ENCODE peak calls at places on chromosomes 2 and 18, in six cellular contexts. P is SK-N-SH, F is prostate gland, W is vagina, G is K562, L is sigmoid colon. R is an unnamed sample.

GRCh38 chr2:147450661-147451060 is 394.2 kb upstream of the ACVR2A start:
- DNase-seq in P (no peak), F (no peak), W (no peak), G (no peak), L (no peak), R (no peak)

GRCh38 chr2:238425979-238426567 is 654 bp upstream of the ASB1 start:
- DNase-seq in P (peak; percentile 80), F (no peak), W (no peak), G (peak; percentile 72), L (no peak), R (peak; percentile 25)

GRCh38 chr18:6929370-6930102 is 188.1 kb downstream of the LAMA1 start:
- DNase-seq in P (no peak), F (no peak), W (no peak), G (peak; percentile 85), L (no peak), R (no peak)

GRCh38 chr2:67625671-67626070 is 228.5 kb downstream of the ETAA1 start:
- DNase-seq in P (no peak), F (no peak), W (no peak), G (no peak), L (no peak), R (no peak)

GRCh38 chr2:138455691-138456090 is 45.9 kb upstream of the SPOPL start:
- DNase-seq in P (no peak), F (no peak), W (no peak), G (no peak), L (no peak), R (no peak)

GRCh38 chr2:237067985-237068576 is 17.6 kb upstream of the COPS8 start:
- DNase-seq in P (no peak), F (no peak), W (no peak), G (no peak), L (no peak), R (no peak)

GRCh38 chr18:77108001-77108692 is 24.4 kb downstream of the MBP start:
- DNase-seq in P (no peak), F (no peak), W (no peak), G (no peak), L (peak; percentile 91), R (no peak)

GRCh38 chr2:168025487-168026203 is 221.8 kb downstream of the STK39 start:
- DNase-seq in P (no peak), F (no peak), W (no peak), G (no peak), L (no peak), R (no peak)

GRCh38 chr18:37779220-37779619 is 213.6 kb upstream of the CELF4 start:
- DNase-seq in P (no peak), F (no peak), W (no peak), G (no peak), L (no peak), R (no peak)

GRCh38 chr2:240965296-240965904 is 33.0 kb upstream of the SNED1 start:
- DNase-seq in P (peak; percentile 44), F (no peak), W (no peak), G (no peak), L (peak; percentile 65), R (peak; percentile 23)
- TF ChIP-seq POLR2AphosphoS5 in P (no peak), F (no peak), W (no peak), G (no peak), L (no peak), R (no peak)

GRCh38 chr2:159188449-159188848 is 98.1 kb downstream of the WDSUB1 start:
- DNase-seq in P (no peak), F (no peak), W (no peak), G (no peak), L (no peak), R (no peak)
- H3K27ac ChIP-seq in P (no peak overlapping the region), F (no peak overlapping the region), W (no peak overlapping the region), G (no peak overlapping the region), L (no peak overlapping the region), R (no peak overlapping the region)

GRCh38 chr2:74206180-74206688 is 7.8 kb downstream of the MTHFD2 start:
- DNase-seq in P (no peak), F (no peak), W (no peak), G (peak; percentile 51), L (no peak), R (peak; percentile 39)
- TF ChIP-seq POLR2AphosphoS5 in P (no peak), F (no peak), W (no peak), G (peak; percentile 53), L (peak; percentile 9), R (peak; percentile 34)

DNA sequence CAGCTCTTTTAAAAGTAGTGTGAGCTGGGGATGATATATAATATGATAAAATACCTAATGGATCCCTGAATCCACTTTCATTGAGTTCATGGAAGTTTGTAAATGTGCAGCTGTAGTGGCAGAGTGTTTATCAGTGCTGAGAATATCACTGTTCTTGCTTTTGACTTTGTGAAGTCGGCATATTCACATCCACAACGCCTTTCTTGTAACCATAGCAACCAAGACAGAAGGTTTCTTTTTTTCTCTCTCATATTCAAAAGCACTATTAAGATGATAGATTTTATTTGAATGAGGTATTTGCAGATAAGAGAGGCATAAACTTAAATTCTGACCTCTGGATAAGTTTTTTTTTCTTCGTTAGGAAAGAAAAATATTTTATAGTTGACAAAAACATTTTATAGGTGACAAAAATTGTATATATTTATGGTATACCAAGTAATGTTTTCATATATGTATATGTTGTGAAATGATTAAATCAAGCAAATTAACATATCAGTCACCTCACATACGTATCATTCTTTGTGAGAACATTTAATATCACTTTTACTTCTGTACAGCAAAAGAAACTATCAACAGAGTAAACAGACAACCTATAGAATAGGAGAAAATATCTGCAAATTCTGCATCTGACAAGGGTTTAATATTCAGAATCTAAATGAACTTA is 130.0 kb downstream of the PLCL1 start:
- DNase-seq in P (no peak), F (no peak), W (no peak), G (no peak), L (no peak), R (no peak)
- H3K27ac ChIP-seq in P (no peak overlapping the region), F (no peak overlapping the region), W (no peak overlapping the region), G (peak overlapping the region; percentile 88), L (no peak overlapping the region), R (no peak overlapping the region)

GRCh38 chr2:197386242-197386641 is 48.6 kb downstream of the SF3B1 start:
- DNase-seq in P (no peak), F (no peak), W (no peak), G (no peak), L (no peak), R (no peak)

GRCh38 chr2:197388866-197389587 is 45.8 kb downstream of the SF3B1 start:
- DNase-seq in P (no peak), F (no peak), W (no peak), G (no peak), L (no peak), R (no peak)

GRCh38 chr2:197387179-197387578 is 47.6 kb downstream of the SF3B1 start:
- DNase-seq in P (no peak), F (no peak), W (no peak), G (no peak), L (no peak), R (no peak)

GRCh38 chr2:197391220-197391717 is 43.6 kb downstream of the SF3B1 start:
- DNase-seq in P (no peak), F (no peak), W (no peak), G (no peak), L (no peak), R (no peak)
- TF ChIP-seq POLR2AphosphoS5 in P (no peak), F (no peak), W (no peak), G (no peak), L (no peak), R (no peak)

DNA sequence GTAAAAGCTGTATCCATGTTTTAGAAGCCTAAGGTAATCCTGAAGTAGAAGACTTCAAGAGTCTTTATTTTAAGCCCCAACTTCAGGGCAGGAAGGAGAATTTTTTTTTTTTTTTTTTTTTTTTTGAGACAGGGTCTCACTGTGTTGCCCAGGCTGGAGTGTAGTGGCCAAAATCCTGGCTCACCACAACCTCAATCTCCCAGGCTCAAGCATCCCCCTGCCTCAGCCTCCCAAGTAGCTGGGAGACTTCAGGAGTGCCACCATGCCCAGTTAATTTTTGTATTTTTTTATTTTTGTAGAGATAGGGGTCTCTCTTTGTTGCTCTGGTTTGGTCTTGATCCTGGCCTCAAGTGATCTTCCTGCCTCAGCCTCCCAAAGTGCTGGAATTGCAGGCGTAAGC is 3.3 kb upstream of the RNF152 start:
- DNase-seq in P (no peak), F (no peak), W (no peak), G (no peak), L (no peak), R (no peak)
- H3K27ac ChIP-seq in P (peak overlapping the region; percentile 46), F (peak overlapping the region; percentile 53), W (peak overlapping the region; percentile 42), G (no peak overlapping the region), L (peak overlapping the region; percentile 59), R (peak overlapping the region; percentile 68)

GRCh38 chr2:2755990-2756389 is 424.9 kb upstream of the MYT1L start:
- DNase-seq in P (no peak), F (no peak), W (no peak), G (no peak), L (no peak), R (no peak)

GRCh38 chr2:2757764-2758163 is 426.7 kb upstream of the MYT1L start:
- DNase-seq in P (no peak), F (no peak), W (no peak), G (no peak), L (no peak), R (no peak)

GRCh38 chr2:2756886-2757285 is 425.8 kb upstream of the MYT1L start:
- DNase-seq in P (no peak), F (no peak), W (no peak), G (no peak), L (no peak), R (no peak)

GRCh38 chr2:2762166-2762897 is 431.3 kb upstream of the MYT1L start:
- DNase-seq in P (no peak), F (no peak), W (no peak), G (no peak), L (no peak), R (no peak)

DNA sequence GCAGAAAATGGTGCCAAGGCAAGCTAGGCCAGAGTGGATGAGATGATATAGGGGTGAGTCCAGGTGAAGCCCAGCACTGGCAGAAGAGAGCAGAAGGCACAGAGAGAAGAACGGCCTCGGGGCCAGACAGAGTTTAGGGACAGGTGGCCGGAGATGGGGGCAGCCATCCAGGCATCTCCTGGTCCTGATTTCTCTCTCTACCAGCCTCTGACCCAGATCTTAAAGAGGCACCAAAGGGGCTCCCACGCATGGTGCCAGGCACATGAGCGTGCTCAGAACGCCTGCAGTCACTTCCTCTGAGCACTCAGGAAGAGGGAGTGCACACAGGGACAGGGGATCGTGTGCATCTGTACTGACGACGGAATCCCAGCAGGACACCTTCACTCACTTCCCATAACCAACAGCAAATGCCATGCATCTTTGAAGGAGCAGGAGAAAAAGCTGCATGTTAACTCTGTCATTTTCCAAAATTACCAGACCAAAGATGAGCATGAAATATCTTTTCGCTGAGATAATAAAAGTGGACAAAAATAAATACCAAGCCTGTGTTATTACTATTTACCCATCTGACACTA is 427.8 kb upstream of the MYT1L start:
- DNase-seq in P (no peak), F (no peak), W (no peak), G (no peak), L (no peak), R (no peak)
- TF ChIP-seq POLR2AphosphoS5 in P (no peak), F (no peak), W (no peak), G (no peak), L (no peak), R (no peak)